ENCODE peak calls at places on chromosomes 4 and X, in six cellular contexts. One of them, this sample, is unnamed.

GRCh38 chr4:40980318-40980883 is 230.6 kb downstream of the NSUN7 start:
- DNase-seq in osteoblast: no peak
- DNase-seq in neural progenitor cell: peak; percentile 54
- DNase-seq in K562: no peak
- DNase-seq in nephron progenitor cell: no peak
- DNase-seq in esophagus squamous epithelium: no peak
- DNase-seq in this sample: peak; percentile 6

GRCh38 chr4:76016383-76016782 is 6.9 kb downstream of the CXCL10 start:
- DNase-seq in nephron progenitor cell: no peak
- DNase-seq in esophagus squamous epithelium: no peak
- DNase-seq in K562: no peak
- DNase-seq in neural progenitor cell: no peak
- DNase-seq in osteoblast: no peak
- DNase-seq in this sample: no peak

GRCh38 chr4:92885632-92886031 is 581.9 kb downstream of the GRID2 start:
- DNase-seq in neural progenitor cell: no peak
- DNase-seq in osteoblast: no peak
- DNase-seq in esophagus squamous epithelium: no peak
- DNase-seq in K562: no peak
- DNase-seq in nephron progenitor cell: no peak
- DNase-seq in this sample: no peak

GRCh38 chrX:7201481-7201880 is 53.5 kb upstream of the PUDP start:
- DNase-seq in K562: no peak
- DNase-seq in esophagus squamous epithelium: no peak
- DNase-seq in osteoblast: no peak
- DNase-seq in neural progenitor cell: no peak
- DNase-seq in nephron progenitor cell: no peak
- DNase-seq in this sample: no peak

GRCh38 chr4:12949719-12950118 is 534.4 kb downstream of the RAB28 start:
- DNase-seq in K562: no peak
- DNase-seq in neural progenitor cell: no peak
- DNase-seq in esophagus squamous epithelium: no peak
- DNase-seq in osteoblast: no peak
- DNase-seq in nephron progenitor cell: no peak
- DNase-seq in this sample: no peak

GRCh38 chrX:1323315-1323714 is 13.3 kb upstream of the IL3RA start:
- DNase-seq in esophagus squamous epithelium: no peak
- DNase-seq in neural progenitor cell: peak; percentile 70
- DNase-seq in nephron progenitor cell: peak; percentile 44
- DNase-seq in osteoblast: no peak
- DNase-seq in K562: peak; percentile 54
- DNase-seq in this sample: peak; percentile 7

GRCh38 chrX:103585421-103586313 is at the start of gene TCEAL4:
- DNase-seq in nephron progenitor cell: peak; percentile 64
- DNase-seq in esophagus squamous epithelium: no peak
- DNase-seq in osteoblast: peak; percentile 65
- DNase-seq in K562: peak; percentile 6
- DNase-seq in neural progenitor cell: peak; percentile 60
- DNase-seq in this sample: peak; percentile 38

GRCh38 chr4:52853351-52853750 is 8.8 kb upstream of the RASL11B start:
- DNase-seq in osteoblast: peak; percentile 83
- DNase-seq in neural progenitor cell: no peak
- DNase-seq in esophagus squamous epithelium: no peak
- DNase-seq in nephron progenitor cell: no peak
- DNase-seq in K562: no peak
- DNase-seq in this sample: no peak

GRCh38 chr4:14650127-14650526 is 352.2 kb upstream of the CPEB2 start:
- DNase-seq in K562: no peak
- DNase-seq in neural progenitor cell: no peak
- DNase-seq in esophagus squamous epithelium: no peak
- DNase-seq in nephron progenitor cell: no peak
- DNase-seq in osteoblast: no peak
- DNase-seq in this sample: no peak

GRCh38 chr4:183468210-183469095 is 24.0 kb downstream of the CDKN2AIP start:
- DNase-seq in esophagus squamous epithelium: no peak
- DNase-seq in osteoblast: no peak
- DNase-seq in K562: no peak
- DNase-seq in neural progenitor cell: no peak
- DNase-seq in nephron progenitor cell: no peak
- DNase-seq in this sample: no peak

GRCh38 chrX:105837227-105837626 is 14.9 kb downstream of the NRK start:
- DNase-seq in K562: no peak
- DNase-seq in nephron progenitor cell: no peak
- DNase-seq in neural progenitor cell: peak; percentile 2
- DNase-seq in osteoblast: no peak
- DNase-seq in esophagus squamous epithelium: no peak
- DNase-seq in this sample: no peak

GRCh38 chrX:86016189-86016588 is 31.2 kb downstream of the CHM start:
- DNase-seq in nephron progenitor cell: no peak
- DNase-seq in neural progenitor cell: no peak
- DNase-seq in esophagus squamous epithelium: no peak
- DNase-seq in osteoblast: no peak
- DNase-seq in K562: no peak
- DNase-seq in this sample: no peak

GRCh38 chr4:67751260-67751659 is 2.9 kb downstream of the GNRHR start:
- DNase-seq in neural progenitor cell: no peak
- DNase-seq in nephron progenitor cell: no peak
- DNase-seq in esophagus squamous epithelium: no peak
- DNase-seq in K562: no peak
- DNase-seq in osteoblast: no peak
- DNase-seq in this sample: no peak

GRCh38 chr4:121738780-121739547 is 26.0 kb downstream of the SMIM43 start:
- DNase-seq in esophagus squamous epithelium: no peak
- DNase-seq in osteoblast: no peak
- DNase-seq in K562: no peak
- DNase-seq in nephron progenitor cell: no peak
- DNase-seq in neural progenitor cell: no peak
- DNase-seq in this sample: no peak

GRCh38 chrX:154720067-154720466 is 30.8 kb downstream of the GAB3 start:
- DNase-seq in neural progenitor cell: no peak
- DNase-seq in nephron progenitor cell: no peak
- DNase-seq in esophagus squamous epithelium: no peak
- DNase-seq in K562: no peak
- DNase-seq in osteoblast: no peak
- DNase-seq in this sample: no peak

GRCh38 chr4:88409206-88409605 is 30.6 kb downstream of the HERC6 start:
- DNase-seq in esophagus squamous epithelium: no peak
- DNase-seq in neural progenitor cell: no peak
- DNase-seq in osteoblast: peak; percentile 8
- DNase-seq in nephron progenitor cell: no peak
- DNase-seq in K562: no peak
- DNase-seq in this sample: no peak
- TF ChIP-seq CTCF in esophagus squamous epithelium: no peak
- TF ChIP-seq CTCF in neural progenitor cell: no peak
- TF ChIP-seq CTCF in osteoblast: no peak
- TF ChIP-seq CTCF in nephron progenitor cell: no peak
- TF ChIP-seq CTCF in K562: no peak
- TF ChIP-seq CTCF in this sample: no peak

GRCh38 chrX:143634373-143634685 is 1.6 kb downstream of the SLITRK4 start:
- DNase-seq in esophagus squamous epithelium: no peak
- DNase-seq in osteoblast: no peak
- DNase-seq in K562: no peak
- DNase-seq in nephron progenitor cell: peak; percentile 6
- DNase-seq in neural progenitor cell: no peak
- DNase-seq in this sample: peak; percentile 3
- TF ChIP-seq CTCF in esophagus squamous epithelium: no peak
- TF ChIP-seq CTCF in osteoblast: no peak
- TF ChIP-seq CTCF in K562: no peak
- TF ChIP-seq CTCF in nephron progenitor cell: no peak
- TF ChIP-seq CTCF in neural progenitor cell: no peak
- TF ChIP-seq CTCF in this sample: no peak

GRCh38 chr4:7362341-7362740 is 72.4 kb downstream of the PSAPL1 start:
- DNase-seq in osteoblast: no peak
- DNase-seq in nephron progenitor cell: no peak
- DNase-seq in esophagus squamous epithelium: no peak
- DNase-seq in K562: no peak
- DNase-seq in neural progenitor cell: no peak
- DNase-seq in this sample: no peak
- TF ChIP-seq CTCF in osteoblast: no peak
- TF ChIP-seq CTCF in nephron progenitor cell: no peak
- TF ChIP-seq CTCF in esophagus squamous epithelium: no peak
- TF ChIP-seq CTCF in K562: no peak
- TF ChIP-seq CTCF in neural progenitor cell: no peak
- TF ChIP-seq CTCF in this sample: no peak

GRCh38 chrX:115362334-115363095 is 73.0 kb downstream of the LUZP4 start:
- DNase-seq in nephron progenitor cell: no peak
- DNase-seq in esophagus squamous epithelium: no peak
- DNase-seq in osteoblast: peak; percentile 47
- DNase-seq in neural progenitor cell: no peak
- DNase-seq in K562: no peak
- DNase-seq in this sample: no peak
- TF ChIP-seq CTCF in nephron progenitor cell: no peak
- TF ChIP-seq CTCF in esophagus squamous epithelium: no peak
- TF ChIP-seq CTCF in osteoblast: peak; percentile 53
- TF ChIP-seq CTCF in neural progenitor cell: peak; percentile 49
- TF ChIP-seq CTCF in K562: no peak
- TF ChIP-seq CTCF in this sample: no peak

GRCh38 chr4:4343038-4343437 is 43.9 kb upstream of the NSG1 start:
- DNase-seq in nephron progenitor cell: no peak
- DNase-seq in neural progenitor cell: no peak
- DNase-seq in K562: no peak
- DNase-seq in osteoblast: no peak
- DNase-seq in esophagus squamous epithelium: no peak
- DNase-seq in this sample: no peak
- TF ChIP-seq CTCF in nephron progenitor cell: no peak
- TF ChIP-seq CTCF in neural progenitor cell: no peak
- TF ChIP-seq CTCF in K562: no peak
- TF ChIP-seq CTCF in osteoblast: no peak
- TF ChIP-seq CTCF in esophagus squamous epithelium: no peak
- TF ChIP-seq CTCF in this sample: no peak

DNA sequence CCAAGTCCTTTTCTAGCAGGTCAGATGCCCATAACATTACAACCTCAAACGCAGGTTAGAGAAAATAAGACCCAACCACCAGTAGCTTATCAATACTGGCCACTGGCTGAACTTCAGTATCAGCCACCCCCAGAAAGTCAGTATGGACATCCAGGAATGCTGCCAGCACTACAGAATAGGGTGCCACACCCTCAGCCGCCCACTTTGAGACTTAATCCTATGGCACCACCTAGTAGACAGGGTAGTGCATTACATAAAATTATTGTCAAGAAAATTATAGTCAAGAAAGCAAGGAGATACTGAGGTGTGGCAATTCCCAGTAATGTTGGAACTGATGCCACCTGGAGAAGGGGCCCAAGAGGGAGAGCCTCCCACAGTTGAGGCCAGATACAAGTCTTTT is 19.9 kb upstream of the TRIM61 start:
- DNase-seq in osteoblast: no peak
- DNase-seq in K562: peak; percentile 14
- DNase-seq in nephron progenitor cell: no peak
- DNase-seq in esophagus squamous epithelium: no peak
- DNase-seq in neural progenitor cell: no peak
- DNase-seq in this sample: no peak
- TF ChIP-seq CTCF in osteoblast: peak; percentile 24
- TF ChIP-seq CTCF in K562: peak; percentile 41
- TF ChIP-seq CTCF in nephron progenitor cell: no peak
- TF ChIP-seq CTCF in esophagus squamous epithelium: no peak
- TF ChIP-seq CTCF in neural progenitor cell: peak; percentile 17
- TF ChIP-seq CTCF in this sample: no peak

DNA sequence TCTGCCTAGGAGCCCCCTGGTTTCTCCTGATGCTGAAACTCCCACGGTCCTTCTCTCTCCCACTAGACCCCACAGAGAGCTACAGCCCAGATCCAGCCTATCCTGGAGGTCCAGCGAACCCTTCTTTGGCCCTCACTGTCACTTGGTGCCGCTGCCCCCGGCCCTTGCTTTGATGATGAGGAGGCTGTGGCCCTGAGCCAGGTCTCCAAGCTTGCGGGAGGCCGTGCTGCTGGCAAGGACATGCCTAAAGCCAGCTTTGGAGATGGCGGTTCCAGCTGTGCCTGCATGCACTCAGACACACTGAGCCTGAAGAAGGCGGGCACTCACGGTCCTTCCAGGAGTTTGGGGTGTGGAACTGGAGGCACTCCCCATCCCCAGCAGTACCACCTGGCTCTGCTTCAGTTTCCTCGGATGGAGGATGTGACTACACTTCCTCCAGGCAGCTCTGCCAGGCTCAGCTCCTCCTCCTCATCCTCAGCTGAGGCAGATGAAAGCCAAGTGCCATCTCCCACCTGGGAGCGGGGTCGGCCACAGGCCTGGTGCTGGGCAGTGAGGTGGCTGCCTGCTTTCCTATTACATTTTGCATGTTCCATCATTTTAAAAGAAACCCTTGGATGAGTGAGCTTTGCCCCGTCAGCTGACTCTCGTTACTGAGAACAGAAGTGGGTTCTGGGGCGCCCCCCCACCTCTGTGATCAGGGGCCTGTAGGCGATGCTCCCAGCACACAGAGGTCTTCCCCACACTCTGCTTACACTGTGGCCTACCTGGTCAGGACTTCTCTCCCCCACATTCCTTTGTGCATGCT is 9.0 kb downstream of the TNIP2 start:
- DNase-seq in osteoblast: peak; percentile 48
- DNase-seq in neural progenitor cell: no peak
- DNase-seq in nephron progenitor cell: no peak
- DNase-seq in esophagus squamous epithelium: no peak
- DNase-seq in K562: no peak
- DNase-seq in this sample: no peak
- TF ChIP-seq CTCF in osteoblast: no peak
- TF ChIP-seq CTCF in neural progenitor cell: no peak
- TF ChIP-seq CTCF in nephron progenitor cell: no peak
- TF ChIP-seq CTCF in esophagus squamous epithelium: no peak
- TF ChIP-seq CTCF in K562: no peak
- TF ChIP-seq CTCF in this sample: no peak

This sample was measured in endothelial cell.